ENCODE peak calls at places on chromosomes 13 and 19, in eight cellular contexts. T is GM12878, E is prostate gland, N is ovary, H is K562, Z is IMR-90, V is breast epithelium, Q is uterus. L is an unnamed sample. For H3K36me3, the result is how much of the 10 kb centered on the place peaks cover.

GRCh38 chr13:102231486-102231885 is 170.4 kb downstream of the FGF14 start:
- DNase-seq in E (no peak), Z (no peak), Q (no peak), V (no peak), N (no peak), H (no peak), T (no peak), L (no peak)

GRCh38 chr13:112140366-112140765 is 73.4 kb downstream of the SOX1 start:
- DNase-seq in T (no peak), H (no peak), V (no peak), N (no peak), E (no peak), Q (no peak), Z (no peak), L (no peak)

GRCh38 chr13:49669735-49670309 is 21.5 kb downstream of the EBPL start:
- DNase-seq in Q (peak), H (peak), N (peak), Z (peak), E (peak), T (no peak), V (peak), L (no peak)

GRCh38 chr19:58578430-58578925 is 5.3 kb upstream of the MZF1 start:
- DNase-seq in V (no peak), E (no peak), Z (no peak), Q (no peak), H (no peak), N (peak), T (no peak), L (no peak)

GRCh38 chr19:50992666-50993035 is 8.8 kb downstream of the KLK8 start:
- DNase-seq in H (no peak), E (no peak), T (no peak), V (peak), N (no peak), Z (no peak), Q (no peak), L (no peak)

GRCh38 chr19:19858751-19859150 is 6.9 kb upstream of the ZNF253 start:
- DNase-seq in E (no peak), H (no peak), V (no peak), T (no peak), Q (no peak), N (no peak), Z (no peak), L (no peak)

GRCh38 chr13:82681535-82681934 is 1200.7 kb downstream of the SLITRK1 start:
- DNase-seq in E (no peak), V (no peak), N (no peak), Q (no peak), H (no peak), T (no peak), Z (no peak), L (no peak)

GRCh38 chr13:107458269-107458668 is 757.1 kb downstream of the LIG4 start:
- DNase-seq in Z (no peak), E (no peak), V (no peak), H (no peak), T (no peak), N (no peak), Q (no peak), L (no peak)

GRCh38 chr13:104460553-104460952 is 1394.3 kb upstream of the SLC10A2 start:
- DNase-seq in N (no peak), E (no peak), V (no peak), T (no peak), Q (no peak), Z (no peak), H (no peak), L (no peak)

GRCh38 chr13:77065456-77066147 is 38.6 kb upstream of the FBXL3 start:
- DNase-seq in Q (no peak), V (no peak), E (no peak), H (no peak), Z (no peak), N (no peak), T (no peak), L (no peak)

GRCh38 chr19:16860118-16860517 is 28.7 kb upstream of the F2RL3 start:
- DNase-seq in N (no peak), T (no peak), V (no peak), Z (no peak), E (no peak), H (no peak), Q (no peak), L (no peak)

GRCh38 chr19:19748249-19748938 is 15.5 kb upstream of the ZNF14 start:
- DNase-seq in H (peak), N (no peak), Z (no peak), E (no peak), T (no peak), V (no peak), Q (no peak), L (no peak)

GRCh38 chr13:33251131-33251629 is 34.4 kb downstream of the STARD13 start:
- DNase-seq in N (no peak), H (no peak), Z (peak), E (no peak), Q (peak), T (peak), V (no peak), L (no peak)

GRCh38 chr13:99926014-99926731 is 45.4 kb downstream of the ZIC5 start:
- DNase-seq in H (no peak), V (no peak), Z (peak), Q (no peak), T (no peak), E (peak), N (no peak), L (no peak)

GRCh38 chr19:58150328-58150921 is at the start of gene ZNF329:
- DNase-seq in V (peak), H (peak), Z (peak), E (peak), N (peak), Q (peak), T (peak), L (no peak)

GRCh38 chr19:20315543-20315942 is 148.5 kb downstream of the ZNF486 start:
- DNase-seq in Z (no peak), N (no peak), H (no peak), Q (no peak), T (no peak), E (no peak), V (no peak), L (no peak)

GRCh38 chr13:100707818-100708740 is 33.5 kb upstream of the TMTC4 start:
- DNase-seq in Z (no peak), E (no peak), V (no peak), T (no peak), Q (no peak), H (no peak), N (no peak), L (no peak)

GRCh38 chr19:7788178-7788932 is 25.3 kb downstream of the CLEC4M start:
- DNase-seq in T (no peak), H (no peak), N (no peak), E (no peak), Q (no peak), Z (no peak), V (no peak), L (no peak)

GRCh38 chr19:35013820-35014754 is 14.0 kb downstream of the GRAMD1A start:
- DNase-seq in H (no peak), V (no peak), T (no peak), Q (no peak), Z (no peak), E (no peak), N (no peak), L (no peak)

GRCh38 chr13:64239372-64239771 is 2823.7 kb upstream of the PCDH20 start:
- DNase-seq in T (no peak), N (no peak), V (no peak), Q (no peak), E (no peak), Z (peak), H (no peak), L (no peak)

GRCh38 chr19:15178629-15179308 is 22.0 kb downstream of the NOTCH3 start:
- DNase-seq in Z (no peak), N (no peak), V (no peak), T (no peak), Q (no peak), E (no peak), H (peak), L (no peak)

GRCh38 chr19:53828531-53828930 is 4.4 kb upstream of the NLRP12 start:
- DNase-seq in H (no peak), N (no peak), Q (no peak), V (no peak), T (no peak), E (no peak), Z (no peak), L (no peak)

GRCh38 chr19:18386543-18387251 is 739 bp downstream of the GDF15 start:
- DNase-seq in V (no peak), N (no peak), T (no peak), E (peak), Z (peak), H (peak), Q (no peak), L (no peak)

GRCh38 chr19:30653646-30654386 is 281.6 kb downstream of the ZNF536 start:
- DNase-seq in T (no peak), H (no peak), N (no peak), Q (no peak), Z (no peak), E (no peak), V (no peak), L (no peak)

GRCh38 chr13:51451467-51452390 is 1.1 kb downstream of the INTS6 start:
- DNase-seq in H (peak), Q (peak), E (peak), N (peak), Z (peak), V (peak), T (no peak), L (peak)
- TF ChIP-seq POLR2A in H (peak), Q (peak), E (peak), N (no peak), Z (peak), V (no peak), T (peak), L (no peak)

DNA sequence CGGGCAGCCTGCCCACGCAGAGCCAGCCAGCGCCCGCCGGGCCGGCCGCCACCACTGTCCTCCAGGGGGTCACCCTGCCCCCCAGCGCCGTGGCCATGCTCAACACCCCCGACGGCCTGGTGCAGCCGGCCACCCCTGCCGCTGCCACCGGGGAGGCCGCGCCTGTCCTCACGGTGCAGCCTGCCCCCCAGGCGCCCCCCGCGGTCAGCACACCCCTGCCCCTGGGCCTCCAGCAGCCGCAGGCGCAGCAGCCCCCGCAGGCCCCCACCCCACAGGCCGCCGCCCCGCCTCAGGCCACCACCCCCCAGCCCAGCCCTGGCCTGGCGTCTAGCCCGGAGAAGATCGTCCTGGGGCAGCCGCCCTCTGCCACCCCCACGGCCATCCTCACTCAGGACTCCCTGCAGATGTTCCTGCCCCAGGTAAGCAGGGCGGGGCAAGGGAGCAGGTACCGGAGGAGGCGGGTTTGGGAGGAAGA is 32.3 kb upstream of the EHD2 start:
- DNase-seq in E (no peak), Q (no peak), V (no peak), Z (no peak), H (no peak), N (no peak), T (no peak), L (no peak)
- H3K36me3 ChIP-seq in E (under half), Q (under half), V (under half), Z (half or more), H (under half), N (under half), T (under half), L (half or more)

GRCh38 chr13:29594710-29595379 is 643 bp downstream of the SLC7A1 start:
- DNase-seq in H (peak), E (peak), Z (peak), N (peak), V (peak), T (no peak), Q (peak), L (no peak)
- TF ChIP-seq POLR2A in H (peak), E (peak), Z (peak), N (peak), V (no peak), T (peak), Q (peak), L (no peak)

GRCh38 chr13:98456423-98456845 is 120.5 kb downstream of the STK24 start:
- DNase-seq in N (no peak), T (no peak), Z (no peak), V (no peak), Q (no peak), E (no peak), H (no peak), L (no peak)
- H3K36me3 ChIP-seq in N (under half), T (under half), Z (under half), V (under half), Q (under half), E (under half), H (under half), L (half or more)